ENCODE peak calls at places on chromosomes 12 and 14, in seven cellular contexts. C, Y, G, X, T, J and W are unnamed samples.
A peak's percentile ranks its signal among the peaks of the same experiment; 100 is the strongest.

GRCh38 chr12:126362964-126363363 is 1297.7 kb downstream of the AACS start:
- DNase-seq in C (no peak), Y (no peak), G (no peak), X (no peak), T (no peak), J (no peak), W (no peak)

GRCh38 chr12:32568241-32568640 is 110.9 kb upstream of the DNM1L start:
- DNase-seq in C (peak; percentile 15), Y (no peak), G (peak; percentile 81), X (no peak), T (no peak), J (peak; percentile 85), W (no peak)

GRCh38 chr12:49990269-49990668 is 17.5 kb downstream of the AQP6 start:
- DNase-seq in C (no peak), Y (no peak), G (peak; percentile 74), X (no peak), T (no peak), J (no peak), W (no peak)

GRCh38 chr14:81219821-81220487 is 805 bp downstream of the GTF2A1 start:
- DNase-seq in C (no peak), Y (peak; percentile 34), G (no peak), X (peak; percentile 29), T (peak; percentile 64), J (no peak), W (peak; percentile 45)

GRCh38 chr12:32975122-32975521 is 78.5 kb upstream of the PKP2 start:
- DNase-seq in C (no peak), Y (no peak), G (no peak), X (no peak), T (no peak), J (no peak), W (no peak)

GRCh38 chr14:30277268-30277667 is 281.7 kb upstream of the G2E3 start:
- DNase-seq in C (no peak), Y (no peak), G (no peak), X (no peak), T (no peak), J (no peak), W (no peak)

GRCh38 chr12:93060666-93061413 is 131.7 kb upstream of the EEA1 start:
- DNase-seq in C (no peak), Y (no peak), G (peak; percentile 70), X (no peak), T (no peak), J (peak; percentile 69), W (no peak)

GRCh38 chr12:122851820-122852219 is 16.6 kb downstream of the HIP1R start:
- DNase-seq in C (no peak), Y (no peak), G (peak; percentile 92), X (no peak), T (peak; percentile 83), J (peak; percentile 82), W (no peak)

GRCh38 chr12:53044896-53045571 is 4.8 kb upstream of the TNS2 start:
- DNase-seq in C (no peak), Y (no peak), G (no peak), X (no peak), T (no peak), J (no peak), W (no peak)

GRCh38 chr12:130992448-130992847 is 38.7 kb downstream of the ADGRD1 start:
- DNase-seq in C (no peak), Y (no peak), G (no peak), X (no peak), T (no peak), J (no peak), W (no peak)

GRCh38 chr12:108568653-108569154 is 6.3 kb downstream of the ISCU start:
- DNase-seq in C (no peak), Y (peak; percentile 17), G (no peak), X (peak; percentile 57), T (no peak), J (no peak), W (no peak)

GRCh38 chr12:21941522-21942376 is 523 bp upstream of the ABCC9 start:
- DNase-seq in C (no peak), Y (peak; percentile 41), G (peak; percentile 35), X (peak; percentile 45), T (peak; percentile 72), J (peak; percentile 22), W (peak; percentile 93)

GRCh38 chr14:52950410-52950897 is 396 bp downstream of the FERMT2 start:
- DNase-seq in C (peak; percentile 48), Y (peak; percentile 52), G (peak; percentile 50), X (peak; percentile 38), T (peak; percentile 65), J (peak; percentile 71), W (peak; percentile 46)

GRCh38 chr12:116982721-116983502 is 72.2 kb downstream of the FBXW8 start:
- DNase-seq in C (no peak), Y (no peak), G (peak; percentile 91), X (no peak), T (peak; percentile 60), J (no peak), W (no peak)

GRCh38 chr12:128810182-128811127 is 13.3 kb downstream of the SLC15A4 start:
- DNase-seq in C (no peak), Y (no peak), G (no peak), X (peak; percentile 65), T (peak; percentile 67), J (peak; percentile 33), W (no peak)

GRCh38 chr12:67427336-67427735 is 158.2 kb downstream of the CAND1 start:
- DNase-seq in C (no peak), Y (no peak), G (no peak), X (no peak), T (no peak), J (no peak), W (no peak)

GRCh38 chr12:14618990-14619389 is 51.3 kb upstream of the PLBD1 start:
- DNase-seq in C (peak; percentile 10), Y (no peak), G (peak; percentile 33), X (no peak), T (no peak), J (peak; percentile 29), W (peak; percentile 41)

GRCh38 chr14:27181304-27181703 is 583.5 kb upstream of the NOVA1 start:
- DNase-seq in C (no peak), Y (no peak), G (no peak), X (no peak), T (no peak), J (no peak), W (no peak)

GRCh38 chr14:91415794-91416743 is 1.6 kb downstream of the CCDC88C start:
- DNase-seq in C (no peak), Y (peak; percentile 54), G (no peak), X (peak; percentile 67), T (no peak), J (no peak), W (no peak)

GRCh38 chr14:78157855-78158436 is 12.2 kb upstream of the NRXN3 start:
- DNase-seq in C (no peak), Y (no peak), G (no peak), X (no peak), T (no peak), J (no peak), W (no peak)

GRCh38 chr14:23865502-23865901 is 88.1 kb upstream of the DHRS4 start:
- DNase-seq in C (no peak), Y (no peak), G (no peak), X (no peak), T (no peak), J (no peak), W (no peak)

GRCh38 chr12:89951050-89951693 is 242.5 kb upstream of the ATP2B1 start:
- DNase-seq in C (peak; percentile 81), Y (peak; percentile 77), G (peak; percentile 30), X (peak; percentile 61), T (no peak), J (peak; percentile 61), W (peak; percentile 77)

GRCh38 chr12:77062846-77063461 is 2.4 kb downstream of the E2F7 start:
- DNase-seq in C (no peak), Y (no peak), G (peak; percentile 82), X (no peak), T (no peak), J (peak; percentile 94), W (no peak)
- H3K4me1 ChIP-seq in C (peaks cover 11% of the 10 kb centered on the region), Y (no peaks in the 10 kb centered on the region), G (no peaks in the 10 kb centered on the region), X (no peaks in the 10 kb centered on the region), T (no peaks in the 10 kb centered on the region), J (peaks cover 8% of the 10 kb centered on the region), W (peaks cover 7% of the 10 kb centered on the region)

GRCh38 chr14:92733007-92733406 is 15.4 kb downstream of the LGMN start:
- DNase-seq in C (no peak), Y (no peak), G (no peak), X (no peak), T (no peak), J (no peak), W (no peak)
- H3K4me1 ChIP-seq in C (peaks cover 31% of the 10 kb centered on the region), Y (peaks cover 11% of the 10 kb centered on the region), G (peaks cover 6% of the 10 kb centered on the region), X (peaks cover 6% of the 10 kb centered on the region), T (no peaks in the 10 kb centered on the region), J (peaks cover 16% of the 10 kb centered on the region), W (peaks cover 4% of the 10 kb centered on the region)

GRCh38 chr12:106428379-106428778 is 70.8 kb downstream of the POLR3B start:
- DNase-seq in C (no peak), Y (no peak), G (peak; percentile 68), X (no peak), T (no peak), J (no peak), W (no peak)
- H3K4me1 ChIP-seq in C (no peaks in the 10 kb centered on the region), Y (no peaks in the 10 kb centered on the region), G (no peaks in the 10 kb centered on the region), X (no peaks in the 10 kb centered on the region), T (peaks cover 1% of the 10 kb centered on the region), J (no peaks in the 10 kb centered on the region), W (peaks cover 2% of the 10 kb centered on the region)

GRCh38 chr12:774051-774614 is 21.8 kb downstream of the WNK1 start:
- DNase-seq in C (no peak), Y (no peak), G (peak; percentile 19), X (no peak), T (no peak), J (peak; percentile 69), W (no peak)

GRCh38 chr12:779745-780734 is 27.7 kb downstream of the WNK1 start:
- DNase-seq in C (peak; percentile 35), Y (no peak), G (peak; percentile 57), X (no peak), T (no peak), J (peak; percentile 80), W (no peak)

GRCh38 chr12:780750-781379 is 28.5 kb downstream of the WNK1 start:
- DNase-seq in C (no peak), Y (no peak), G (no peak), X (no peak), T (no peak), J (no peak), W (no peak)

GRCh38 chr12:777550-778047 is 25.2 kb downstream of the WNK1 start:
- DNase-seq in C (no peak), Y (no peak), G (no peak), X (no peak), T (no peak), J (no peak), W (no peak)

GRCh38 chr12:778615-779014 is 26.2 kb downstream of the WNK1 start:
- DNase-seq in C (no peak), Y (no peak), G (no peak), X (no peak), T (no peak), J (no peak), W (no peak)
- H3K4me1 ChIP-seq in C (peaks cover 80% of the 10 kb centered on the region), Y (peaks cover 9% of the 10 kb centered on the region), G (peaks cover 11% of the 10 kb centered on the region), X (peaks cover 9% of the 10 kb centered on the region), T (peaks cover 2% of the 10 kb centered on the region), J (peaks cover 13% of the 10 kb centered on the region), W (peaks cover 14% of the 10 kb centered on the region)

DNA sequence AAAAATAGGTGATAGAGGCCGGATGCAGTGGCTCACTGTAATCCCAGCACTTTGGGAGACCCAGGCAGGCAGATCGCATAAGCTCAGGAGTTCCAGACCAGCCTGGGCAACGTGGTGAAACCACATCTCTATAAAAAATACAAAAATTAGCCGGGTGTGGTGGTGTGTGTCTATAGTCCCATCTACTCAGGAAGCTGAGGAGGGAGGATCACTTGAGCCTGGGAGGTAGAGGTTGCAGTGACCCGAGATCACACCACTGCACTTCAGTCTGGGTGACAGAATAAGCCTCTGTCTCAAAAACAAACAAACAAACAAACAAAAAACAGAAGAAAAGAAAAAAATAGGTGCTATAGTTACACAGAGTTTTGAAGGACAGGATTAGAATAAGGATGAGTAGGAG is 142.1 kb downstream of the SAMD4A start:
- DNase-seq in C (no peak), Y (no peak), G (no peak), X (no peak), T (no peak), J (no peak), W (no peak)
- H3K4me1 ChIP-seq in C (no peaks in the 10 kb centered on the region), Y (no peaks in the 10 kb centered on the region), G (peaks cover 8% of the 10 kb centered on the region), X (no peaks in the 10 kb centered on the region), T (peaks cover 18% of the 10 kb centered on the region), J (no peaks in the 10 kb centered on the region), W (peaks cover 20% of the 10 kb centered on the region)